ENCODE peak calls at places on chromosome 12, in eight cellular contexts. G is GM20000, W is mammary epithelial cell, K is bronchial epithelial cell, V is tibial artery, B is esophagus muscularis mucosa, A is cerebellum, N is frontal cortex. X is an unnamed sample.

GRCh38 chr12:20885552-20885951 is 75.0 kb downstream of the SLCO1B3 start:
- DNase-seq in N (no peak), B (no peak), A (no peak), K (no peak), W (no peak), V (no peak), G (no peak), X (no peak)

GRCh38 chr12:113041560-113041959 is 15.0 kb upstream of the DTX1 start:
- DNase-seq in B (no peak), W (no peak), G (no peak), V (no peak), K (no peak), N (no peak), A (no peak), X (no peak)

GRCh38 chr12:101230547-101230946 is 20.5 kb upstream of the SLC5A8 start:
- DNase-seq in W (peak), K (peak), V (no peak), G (no peak), N (no peak), B (no peak), A (no peak), X (no peak)

GRCh38 chr12:116614194-116614885 is 55.2 kb downstream of the MAP1LC3B2 start:
- DNase-seq in B (no peak), G (no peak), W (no peak), V (no peak), K (no peak), A (peak), N (no peak), X (no peak)

GRCh38 chr12:131102493-131102931 is 148.8 kb downstream of the ADGRD1 start:
- DNase-seq in B (no peak), K (no peak), A (no peak), G (no peak), V (peak), N (no peak), W (no peak), X (no peak)

GRCh38 chr12:26523708-26524150 is 309.3 kb downstream of the ITPR2 start:
- DNase-seq in K (peak), V (peak), G (no peak), B (peak), N (peak), A (peak), W (peak), X (no peak)

GRCh38 chr12:124554429-124555029 is 12.9 kb downstream of the NCOR2 start:
- DNase-seq in W (no peak), N (no peak), B (no peak), V (no peak), G (no peak), A (no peak), K (no peak), X (no peak)

GRCh38 chr12:4287325-4288290 is 14.0 kb downstream of the CCND2 start:
- DNase-seq in A (no peak), W (peak), N (no peak), K (peak), G (no peak), B (no peak), V (no peak), X (no peak)

GRCh38 chr12:21566223-21566906 is 38.3 kb downstream of the GYS2 start:
- DNase-seq in V (no peak), A (no peak), K (no peak), W (no peak), B (no peak), N (no peak), G (no peak), X (no peak)

GRCh38 chr12:6323340-6323994 is 13.0 kb downstream of the PLEKHG6 start:
- DNase-seq in W (peak), K (peak), B (no peak), A (peak), G (peak), N (peak), V (no peak), X (peak)

GRCh38 chr12:122891661-122892525 is 4.0 kb downstream of the VPS37B start:
- DNase-seq in G (no peak), W (peak), V (no peak), B (no peak), N (no peak), A (no peak), K (peak), X (no peak)

GRCh38 chr12:52836042-52836466 is 1.9 kb upstream of the KRT79 start:
- DNase-seq in N (no peak), V (no peak), B (no peak), A (no peak), K (peak), W (peak), G (no peak), X (no peak)

GRCh38 chr12:13780453-13780852 is 200.9 kb downstream of the GRIN2B start:
- DNase-seq in A (no peak), K (no peak), V (no peak), W (no peak), N (no peak), B (no peak), G (no peak), X (no peak)

GRCh38 chr12:6271281-6271680 is 39.2 kb upstream of the PLEKHG6 start:
- DNase-seq in A (no peak), N (no peak), K (no peak), G (no peak), W (no peak), B (no peak), V (no peak), X (no peak)

X was measured in GM12878.